ENCODE peak calls at places on chromosomes 4 and X, in nine cellular contexts. K is astrocyte, A is dorsolateral prefrontal cortex, Q is PC-3, S is fibroblast of the aortic adventitia, F is uterus, N is AG09319, D is CD14-positive monocyte, Z is AG04450. E is an unnamed sample.

GRCh38 chrX:13688384-13688771 is 550 bp upstream of the RAB9A start:
- DNase-seq in Z (no peak), Q (peak), N (no peak), S (no peak), F (no peak), A (no peak), D (no peak), K (no peak), E (no peak)

GRCh38 chr4:60992037-60992436 is 208.1 kb upstream of the ADGRL3 start:
- DNase-seq in F (no peak), S (no peak), N (no peak), K (peak), A (peak), D (no peak), Z (no peak), Q (peak), E (no peak)

GRCh38 chr4:17347445-17347844 is 164.4 kb downstream of the QDPR start:
- DNase-seq in A (no peak), K (no peak), D (no peak), F (peak), S (peak), Z (no peak), Q (peak), N (no peak), E (peak)

GRCh38 chr4:1512738-1513660 is 106.8 kb upstream of the NKX1-1 start:
- DNase-seq in Z (no peak), Q (peak), F (no peak), D (peak), A (no peak), N (no peak), K (no peak), S (no peak), E (peak)

GRCh38 chr4:165580379-165580905 is 201.6 kb downstream of the CPE start:
- DNase-seq in S (peak), Q (peak), D (no peak), Z (no peak), K (peak), N (no peak), F (no peak), A (no peak), E (peak)

GRCh38 chr4:48025005-48025404 is 8.4 kb downstream of the NIPAL1 start:
- DNase-seq in F (no peak), D (no peak), A (no peak), S (peak), N (no peak), Z (no peak), Q (no peak), K (peak), E (no peak)

GRCh38 chr4:176444741-176445140 is 125.0 kb downstream of the SPCS3 start:
- DNase-seq in N (no peak), F (no peak), Q (peak), K (peak), D (no peak), A (no peak), S (peak), Z (no peak), E (no peak)

GRCh38 chr4:22997358-22998224 is 304.9 kb downstream of the GBA3 start:
- DNase-seq in N (no peak), D (no peak), S (no peak), Z (no peak), Q (no peak), F (no peak), K (no peak), A (no peak), E (no peak)

GRCh38 chr4:85806346-85806745 is 331.4 kb downstream of the ARHGAP24 start:
- DNase-seq in F (no peak), A (no peak), N (no peak), D (no peak), S (no peak), Q (no peak), K (no peak), Z (no peak), E (no peak)

GRCh38 chrX:72280210-72280882 is 3.3 kb upstream of the RPS4X start:
- DNase-seq in Z (no peak), D (no peak), N (no peak), F (no peak), S (no peak), A (no peak), K (no peak), Q (peak), E (no peak)

GRCh38 chrX:52852110-52852872 is 15.6 kb downstream of the XAGE3 start:
- DNase-seq in S (peak), F (no peak), D (no peak), Z (peak), N (no peak), Q (peak), A (no peak), K (no peak), E (no peak)

GRCh38 chr4:158018090-158018808 is 154.6 kb downstream of the GASK1B start:
- DNase-seq in Z (no peak), D (no peak), S (peak), F (no peak), N (no peak), K (peak), Q (no peak), A (no peak), E (no peak)

GRCh38 chr4:10808591-10808990 is 124.0 kb upstream of the CLNK start:
- DNase-seq in N (no peak), A (no peak), F (no peak), Z (peak), D (no peak), K (peak), S (peak), Q (no peak), E (no peak)

GRCh38 chr4:38071801-38072567 is 111.8 kb downstream of the PTTG2 start:
- DNase-seq in Z (no peak), N (no peak), D (no peak), Q (no peak), F (no peak), S (peak), A (no peak), K (no peak), E (no peak)

GRCh38 chr4:38072578-38072977 is 112.4 kb downstream of the PTTG2 start:
- DNase-seq in K (no peak), A (no peak), S (no peak), D (no peak), N (no peak), Z (no peak), Q (no peak), F (no peak), E (no peak)

GRCh38 chr4:38068107-38068506 is 107.9 kb downstream of the PTTG2 start:
- DNase-seq in Z (no peak), A (no peak), K (no peak), D (no peak), F (no peak), Q (no peak), N (no peak), S (no peak), E (no peak)

GRCh38 chr4:38067499-38067898 is 107.3 kb downstream of the PTTG2 start:
- DNase-seq in D (no peak), S (no peak), A (no peak), N (no peak), K (no peak), Q (no peak), Z (no peak), F (no peak), E (no peak)

GRCh38 chr4:38069271-38069760 is 109.1 kb downstream of the PTTG2 start:
- DNase-seq in Q (peak), D (no peak), F (no peak), S (peak), A (no peak), Z (peak), N (no peak), K (peak), E (peak)
- TF ChIP-seq CTCF in Q (peak), D (no peak), F (no peak), S (peak), A (peak), Z (peak), N (peak), K (peak), E (peak)

DNA sequence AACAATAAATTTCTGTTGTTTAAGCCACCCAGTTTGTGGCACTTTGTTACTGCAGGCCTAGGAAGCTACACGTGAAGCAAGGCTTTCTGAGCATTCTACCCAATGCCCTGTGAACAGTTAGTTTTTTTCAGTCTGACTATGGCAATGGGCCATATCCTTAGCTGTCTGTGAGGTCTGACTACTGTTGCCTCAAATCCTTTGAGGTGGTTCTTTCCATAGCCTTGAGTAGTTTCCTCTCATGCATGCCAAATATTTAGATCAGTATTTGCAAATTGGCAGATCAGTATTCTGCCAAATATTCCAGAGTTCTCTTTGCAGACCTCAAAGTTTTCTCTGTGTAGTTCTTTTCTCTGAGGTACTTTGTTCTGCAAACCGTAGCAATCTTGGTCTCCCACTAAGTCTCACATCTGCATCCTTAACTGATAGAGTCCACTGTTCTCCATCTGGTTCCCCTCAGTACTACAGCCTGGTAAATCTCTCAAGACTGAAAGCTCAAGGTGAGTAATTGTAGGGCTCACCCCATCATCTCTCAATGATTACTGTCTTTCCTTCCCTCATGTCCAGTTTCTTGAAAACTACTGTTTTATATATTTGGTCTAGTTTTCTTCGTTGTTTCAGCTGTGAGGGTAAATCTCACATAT is 984.9 kb upstream of the INTU start:
- DNase-seq in N (peak), D (no peak), F (no peak), A (no peak), Z (no peak), S (peak), Q (no peak), K (peak), E (no peak)
- TF ChIP-seq CTCF in N (no peak), D (no peak), F (no peak), A (no peak), Z (peak), S (no peak), Q (no peak), K (no peak), E (no peak)

GRCh38 chr4:24984602-24985532 is 45.9 kb downstream of the LGI2 start:
- DNase-seq in K (no peak), Z (no peak), A (no peak), D (no peak), S (no peak), N (no peak), F (no peak), Q (no peak), E (no peak)

GRCh38 chr4:24979554-24979953 is 51.2 kb downstream of the LGI2 start:
- DNase-seq in S (peak), Q (peak), Z (no peak), N (no peak), K (no peak), F (peak), D (peak), A (no peak), E (no peak)

GRCh38 chr4:24978291-24979072 is 52.3 kb downstream of the LGI2 start:
- DNase-seq in A (no peak), S (no peak), K (no peak), Q (no peak), Z (no peak), N (no peak), D (no peak), F (no peak), E (no peak)

GRCh38 chr4:24975505-24975904 is 55.2 kb downstream of the LGI2 start:
- DNase-seq in D (no peak), Z (no peak), F (no peak), Q (no peak), N (no peak), A (no peak), S (no peak), K (no peak), E (no peak)

GRCh38 chr4:24980064-24980690 is 50.6 kb downstream of the LGI2 start:
- DNase-seq in Q (peak), A (no peak), N (peak), F (peak), Z (peak), K (peak), D (peak), S (peak), E (peak)
- TF ChIP-seq CTCF in Q (peak), A (peak), N (peak), F (peak), Z (peak), K (peak), D (peak), S (peak), E (peak)

GRCh38 chrX:16700734-16701133 is 11.7 kb downstream of the CTPS2 start:
- DNase-seq in A (no peak), Z (no peak), N (no peak), D (no peak), S (no peak), K (no peak), Q (no peak), F (no peak), E (no peak)
- TF ChIP-seq CTCF in A (no peak), Z (no peak), N (no peak), D (no peak), S (no peak), K (no peak), Q (no peak), F (no peak), E (no peak)